ENCODE peak calls at places on chromosomes 11 and 22, in eight cellular contexts. G is A549, W is tibial nerve, S is sigmoid colon, P is tibial artery, F is IMR-90, Z is neuronal stem cell, J is T-helper 17 cell. I is an unnamed sample.

GRCh38 chr11:126637800-126638175 is 282.3 kb downstream of the ST3GAL4 start:
- DNase-seq in G (no peak), W (no peak), S (no peak), P (no peak), F (peak; percentile 94), Z (no peak), J (no peak), I (peak; percentile 92)

GRCh38 chr11:102346748-102347525 is at the start of gene BIRC2:
- DNase-seq in G (peak; percentile 36), W (peak; percentile 93), S (peak; percentile 96), P (peak; percentile 96), F (peak; percentile 89), Z (peak; percentile 93), J (peak; percentile 98), I (peak; percentile 94)

GRCh38 chr11:2383823-2384722 is 7.0 kb downstream of the CD81 start:
- DNase-seq in G (no peak), W (no peak), S (no peak), P (no peak), F (no peak), Z (no peak), J (no peak), I (peak; percentile 1)

GRCh38 chr11:112128483-112129121 is 35.3 kb downstream of the IL18 start:
- DNase-seq in G (peak; percentile 66), W (peak; percentile 44), S (peak; percentile 68), P (no peak), F (peak; percentile 85), Z (no peak), J (no peak), I (peak; percentile 82)

GRCh38 chr11:353315-353857 is 15.9 kb upstream of the B4GALNT4 start:
- DNase-seq in G (no peak), W (peak; percentile 87), S (peak; percentile 96), P (peak; percentile 96), F (peak; percentile 77), Z (no peak), J (no peak), I (peak; percentile 88)

GRCh38 chr11:70169136-70169535 is 34.0 kb upstream of the FADD start:
- DNase-seq in G (no peak), W (no peak), S (no peak), P (no peak), F (no peak), Z (no peak), J (no peak), I (no peak)

GRCh38 chr11:81237139-81237538 is 1496.5 kb downstream of the FAM181B start:
- DNase-seq in G (no peak), W (peak; percentile 45), S (no peak), P (no peak), F (peak; percentile 4), Z (peak; percentile 50), J (no peak), I (no peak)

GRCh38 chr11:17719940-17720795 is 797 bp downstream of the MYOD1 start:
- DNase-seq in G (no peak), W (no peak), S (no peak), P (no peak), F (no peak), Z (no peak), J (no peak), I (no peak)

GRCh38 chr11:68687986-68688385 is 3.6 kb downstream of the GAL start:
- DNase-seq in G (no peak), W (no peak), S (peak; percentile 48), P (no peak), F (no peak), Z (no peak), J (no peak), I (no peak)

GRCh38 chr22:39433476-39434242 is 23.2 kb upstream of the MGAT3 start:
- DNase-seq in G (no peak), W (no peak), S (no peak), P (no peak), F (no peak), Z (no peak), J (no peak), I (no peak)

GRCh38 chr11:30312243-30312642 is 10.7 kb upstream of the ARL14EP start:
- DNase-seq in G (no peak), W (no peak), S (no peak), P (no peak), F (no peak), Z (no peak), J (no peak), I (no peak)

GRCh38 chr22:37193629-37194191 is 5.7 kb upstream of the C1QTNF6 start:
- DNase-seq in G (no peak), W (no peak), S (peak; percentile 52), P (no peak), F (peak; percentile 36), Z (no peak), J (no peak), I (no peak)

GRCh38 chr22:19522190-19522880 is 1.9 kb downstream of the CLDN5 start:
- DNase-seq in G (no peak), W (no peak), S (no peak), P (no peak), F (no peak), Z (no peak), J (no peak), I (peak; percentile 29)

GRCh38 chr11:75574698-75575265 is 12.7 kb downstream of the SERPINH1 start:
- DNase-seq in G (no peak), W (no peak), S (no peak), P (no peak), F (no peak), Z (no peak), J (no peak), I (no peak)

GRCh38 chr11:95375881-95376280 is 144.9 kb upstream of the SESN3 start:
- DNase-seq in G (no peak), W (no peak), S (no peak), P (no peak), F (peak; percentile 43), Z (no peak), J (no peak), I (peak; percentile 90)

GRCh38 chr11:70572974-70573260 is 174.6 kb downstream of the CTTN start:
- DNase-seq in G (no peak), W (no peak), S (no peak), P (peak; percentile 28), F (no peak), Z (no peak), J (no peak), I (no peak)

GRCh38 chr11:132715041-132715440 is 817.3 kb downstream of the OPCML start:
- DNase-seq in G (no peak), W (no peak), S (no peak), P (no peak), F (peak; percentile 42), Z (no peak), J (no peak), I (no peak)
- H3K9me3 ChIP-seq in G (no peaks in the 10 kb centered on the region), W (no peaks in the 10 kb centered on the region), S (no peaks in the 10 kb centered on the region), P (no peaks in the 10 kb centered on the region), F (no peaks in the 10 kb centered on the region), Z (no peaks in the 10 kb centered on the region), J (no peaks in the 10 kb centered on the region), I (no peaks in the 10 kb centered on the region)

DNA sequence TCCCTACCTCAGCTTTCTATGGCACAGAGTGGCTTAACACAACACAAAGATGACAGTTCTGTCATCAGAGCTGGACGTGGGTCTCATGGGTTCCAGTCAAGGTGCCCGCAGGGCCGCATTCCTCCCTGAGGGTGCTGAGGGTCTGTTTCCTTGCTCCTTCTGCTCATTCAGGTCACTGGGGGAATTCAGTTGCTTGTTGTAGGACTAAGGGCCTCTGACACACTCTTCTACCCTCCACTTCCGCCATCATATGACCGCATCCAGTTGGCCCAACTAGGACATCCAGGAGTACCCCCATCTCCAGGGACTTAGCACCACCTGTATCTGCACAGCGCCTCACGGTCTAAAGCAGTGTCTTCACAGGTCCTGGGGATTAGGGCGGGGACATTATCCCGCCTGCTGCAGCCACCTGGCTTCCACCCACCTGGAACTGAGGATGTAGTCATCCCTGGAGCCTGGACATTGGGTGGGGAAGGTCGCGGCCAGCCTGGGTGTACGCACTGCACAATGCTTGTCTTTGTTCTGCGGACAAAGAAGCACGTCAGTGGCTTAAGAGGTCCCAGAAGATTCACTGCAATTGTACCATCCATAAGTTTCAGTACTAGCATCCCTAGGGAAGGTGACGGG is 342.3 kb upstream of the B3GAT1 start:
- DNase-seq in G (no peak), W (no peak), S (no peak), P (no peak), F (no peak), Z (no peak), J (no peak), I (no peak)
- H3K9me3 ChIP-seq in G (no peaks in the 10 kb centered on the region), W (no peaks in the 10 kb centered on the region), S (no peaks in the 10 kb centered on the region), P (no peaks in the 10 kb centered on the region), F (peaks cover 47% of the 10 kb centered on the region), Z (no peaks in the 10 kb centered on the region), J (no peaks in the 10 kb centered on the region), I (no peaks in the 10 kb centered on the region)

GRCh38 chr22:48798281-48799226 is 1029.1 kb downstream of the BRD1 start:
- DNase-seq in G (no peak), W (no peak), S (peak; percentile 45), P (no peak), F (no peak), Z (no peak), J (no peak), I (no peak)

GRCh38 chr22:48802576-48802975 is 1025.1 kb downstream of the BRD1 start:
- DNase-seq in G (no peak), W (no peak), S (no peak), P (no peak), F (no peak), Z (no peak), J (no peak), I (no peak)

GRCh38 chr22:48800886-48801607 is 1026.6 kb downstream of the BRD1 start:
- DNase-seq in G (no peak), W (no peak), S (no peak), P (no peak), F (no peak), Z (no peak), J (no peak), I (no peak)

GRCh38 chr22:48799227-48799970 is 1028.3 kb downstream of the BRD1 start:
- DNase-seq in G (no peak), W (no peak), S (peak; percentile 26), P (no peak), F (no peak), Z (no peak), J (no peak), I (no peak)

DNA sequence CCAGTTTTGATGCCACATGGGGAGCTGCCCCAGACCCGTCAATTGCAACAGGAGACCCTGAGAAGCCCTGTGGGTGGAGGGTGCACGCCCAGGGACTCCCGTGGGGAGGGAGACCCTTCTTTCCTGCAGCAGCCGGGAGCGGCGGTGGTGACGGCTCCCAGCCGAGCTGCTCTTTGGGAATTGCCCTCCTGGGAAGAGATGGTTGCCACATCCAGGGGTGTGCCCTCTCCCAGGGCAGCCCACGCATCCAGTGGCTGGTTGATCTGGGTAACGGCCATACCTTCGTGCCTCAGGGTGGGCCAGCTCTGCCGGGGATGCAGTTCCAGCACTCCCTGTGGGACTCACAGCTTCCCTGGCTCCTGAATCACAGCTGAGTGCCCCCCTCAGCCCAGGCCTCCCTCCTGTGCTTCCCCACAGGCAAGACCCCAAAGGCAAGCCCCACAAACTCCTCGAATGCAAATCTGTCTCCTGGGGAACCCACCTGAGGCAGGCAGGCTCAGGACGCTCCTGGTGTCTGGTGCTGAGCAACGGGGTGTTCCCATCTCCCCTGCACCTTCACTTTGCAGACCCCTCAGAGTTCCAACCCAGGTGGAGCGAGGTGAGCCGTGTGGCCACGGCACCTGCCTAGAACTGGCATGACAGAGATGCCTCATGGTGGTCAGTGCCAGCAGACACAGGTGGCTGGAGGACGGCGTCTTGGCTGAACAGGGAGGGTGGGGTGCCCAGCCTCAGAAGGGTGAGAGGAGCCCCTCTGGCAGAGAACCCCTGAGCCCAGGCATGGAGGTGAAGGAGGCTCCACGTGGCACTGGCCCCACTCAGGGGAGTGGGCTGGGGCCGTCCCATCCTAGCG is 1027.4 kb downstream of the BRD1 start:
- DNase-seq in G (no peak), W (no peak), S (no peak), P (no peak), F (no peak), Z (no peak), J (no peak), I (no peak)
- H3K9me3 ChIP-seq in G (no peaks in the 10 kb centered on the region), W (no peaks in the 10 kb centered on the region), S (no peaks in the 10 kb centered on the region), P (no peaks in the 10 kb centered on the region), F (peaks cover 72% of the 10 kb centered on the region), Z (no peaks in the 10 kb centered on the region), J (no peaks in the 10 kb centered on the region), I (no peaks in the 10 kb centered on the region)

GRCh38 chr11:25758145-25758661 is 573.7 kb upstream of the ANO3 start:
- DNase-seq in G (no peak), W (no peak), S (no peak), P (no peak), F (no peak), Z (no peak), J (no peak), I (peak; percentile 41)
- H3K9me3 ChIP-seq in G (peaks cover 2% of the 10 kb centered on the region), W (no peaks in the 10 kb centered on the region), S (no peaks in the 10 kb centered on the region), P (no peaks in the 10 kb centered on the region), F (peaks cover 8% of the 10 kb centered on the region), Z (no peaks in the 10 kb centered on the region), J (no peaks in the 10 kb centered on the region), I (no peaks in the 10 kb centered on the region)